ENCODE peak calls at places on chromosomes 11 and 22, in ten cellular contexts. F is OCI-LY7, M is endothelial cell of umbilical vein, T is keratinocyte, W is ovary, I is upper lobe of right lung, R is colonic mucosa, U is breast epithelium, A is adrenal gland, E is ascending aorta. K is an unnamed sample.

GRCh38 chr11:128311742-128312719 is 275.3 kb downstream of the ETS1 start:
- DNase-seq in F (no peak), M (no peak), T (no peak), W (no peak), I (no peak), R (no peak), U (no peak), A (no peak), E (no peak), K (no peak)

GRCh38 chr22:49970528-49971231 is 10.1 kb downstream of the PIM3 start:
- DNase-seq in F (peak), M (peak), T (peak), W (peak), I (peak), R (peak), U (peak), A (peak), E (peak), K (peak)

GRCh38 chr11:61120865-61121831 is 18.9 kb downstream of the CD5 start:
- DNase-seq in F (no peak), M (no peak), T (no peak), W (no peak), I (peak), R (peak), U (no peak), A (peak), E (no peak), K (peak)

GRCh38 chr11:90851196-90851595 is 628.3 kb upstream of the CHORDC1 start:
- DNase-seq in F (no peak), M (no peak), T (no peak), W (no peak), I (no peak), R (no peak), U (no peak), A (no peak), E (no peak), K (no peak)

GRCh38 chr11:134026655-134027343 is 42.1 kb upstream of the JAM3 start:
- DNase-seq in F (no peak), M (no peak), T (peak), W (no peak), I (no peak), R (no peak), U (no peak), A (peak), E (no peak), K (no peak)

GRCh38 chr22:50175191-50175461 is 4.6 kb downstream of the PANX2 start:
- DNase-seq in F (no peak), M (no peak), T (no peak), W (no peak), I (no peak), R (no peak), U (no peak), A (no peak), E (no peak), K (no peak)

GRCh38 chr22:20015187-20015625 is 1.4 kb downstream of the ARVCF start:
- DNase-seq in F (no peak), M (no peak), T (no peak), W (no peak), I (no peak), R (no peak), U (no peak), A (no peak), E (no peak), K (no peak)

GRCh38 chr11:96267490-96268010 is 75.4 kb downstream of the MAML2 start:
- DNase-seq in F (peak), M (no peak), T (no peak), W (no peak), I (no peak), R (no peak), U (no peak), A (no peak), E (no peak), K (no peak)

GRCh38 chr11:967995-968751 is 42.5 kb downstream of the AP2A2 start:
- DNase-seq in F (peak), M (no peak), T (no peak), W (no peak), I (no peak), R (no peak), U (no peak), A (no peak), E (no peak), K (no peak)

GRCh38 chr11:36007127-36007824 is 63.4 kb downstream of the LDLRAD3 start:
- DNase-seq in F (no peak), M (no peak), T (no peak), W (no peak), I (no peak), R (no peak), U (no peak), A (no peak), E (no peak), K (no peak)

GRCh38 chr11:114366331-114367243 is 33.7 kb downstream of the C11orf71 start:
- DNase-seq in F (no peak), M (peak), T (no peak), W (no peak), I (no peak), R (no peak), U (no peak), A (no peak), E (no peak), K (no peak)

GRCh38 chr11:16099501-16099900 is 256.8 kb downstream of the SOX6 start:
- DNase-seq in F (no peak), M (no peak), T (no peak), W (no peak), I (no peak), R (no peak), U (no peak), A (no peak), E (no peak), K (no peak)

GRCh38 chr11:68168694-68169093 is 44.4 kb downstream of the KMT5B start:
- DNase-seq in F (no peak), M (no peak), T (no peak), W (no peak), I (no peak), R (no peak), U (no peak), A (no peak), E (no peak), K (no peak)

GRCh38 chr11:11078344-11078743 is 220.5 kb upstream of the ZBED5 start:
- DNase-seq in F (no peak), M (no peak), T (no peak), W (no peak), I (no peak), R (no peak), U (no peak), A (no peak), E (no peak), K (no peak)

GRCh38 chr11:72776844-72777754 is 16.7 kb downstream of the STARD10 start:
- DNase-seq in F (no peak), M (no peak), T (no peak), W (no peak), I (no peak), R (peak), U (no peak), A (peak), E (no peak), K (peak)

GRCh38 chr11:109135627-109136026 is 286.4 kb upstream of the C11orf87 start:
- DNase-seq in F (no peak), M (no peak), T (no peak), W (no peak), I (no peak), R (no peak), U (no peak), A (no peak), E (no peak), K (no peak)

GRCh38 chr11:95577716-95578460 is 211.7 kb downstream of the FAM76B start:
- DNase-seq in F (no peak), M (no peak), T (peak), W (no peak), I (no peak), R (no peak), U (no peak), A (no peak), E (no peak), K (no peak)

GRCh38 chr11:20162824-20163777 is 2.8 kb upstream of the DBX1 start:
- DNase-seq in F (no peak), M (peak), T (no peak), W (no peak), I (no peak), R (no peak), U (no peak), A (no peak), E (no peak), K (no peak)
- H3K27ac ChIP-seq in F (no peak), M (no peak), T (no peak), W (no peak), I (no peak), R (no peak), U (no peak), A (no peak), E (no peak), K (no peak)

GRCh38 chr11:30585067-30585891 is 874 bp downstream of the MPPED2 start:
- DNase-seq in F (no peak), M (no peak), T (no peak), W (peak), I (peak), R (no peak), U (peak), A (peak), E (peak), K (peak)

GRCh38 chr11:30586251-30587144 is at the start of gene MPPED2:
- DNase-seq in F (no peak), M (no peak), T (no peak), W (peak), I (peak), R (peak), U (peak), A (peak), E (no peak), K (peak)

GRCh38 chr11:30585892-30586250 is 282 bp downstream of the MPPED2 start:
- DNase-seq in F (no peak), M (no peak), T (no peak), W (peak), I (peak), R (peak), U (peak), A (peak), E (no peak), K (peak)

GRCh38 chr11:30581646-30582045 is 4.5 kb downstream of the MPPED2 start:
- DNase-seq in F (no peak), M (no peak), T (no peak), W (no peak), I (no peak), R (no peak), U (no peak), A (no peak), E (no peak), K (no peak)

GRCh38 chr11:30583505-30584280 is 2.5 kb downstream of the MPPED2 start:
- DNase-seq in F (no peak), M (no peak), T (no peak), W (peak), I (peak), R (no peak), U (peak), A (peak), E (peak), K (peak)
- H3K4me3 ChIP-seq in F (no peak), M (no peak), T (no peak), W (peak), I (no peak), R (no peak), U (peak), A (peak), E (peak), K (no peak)

DNA sequence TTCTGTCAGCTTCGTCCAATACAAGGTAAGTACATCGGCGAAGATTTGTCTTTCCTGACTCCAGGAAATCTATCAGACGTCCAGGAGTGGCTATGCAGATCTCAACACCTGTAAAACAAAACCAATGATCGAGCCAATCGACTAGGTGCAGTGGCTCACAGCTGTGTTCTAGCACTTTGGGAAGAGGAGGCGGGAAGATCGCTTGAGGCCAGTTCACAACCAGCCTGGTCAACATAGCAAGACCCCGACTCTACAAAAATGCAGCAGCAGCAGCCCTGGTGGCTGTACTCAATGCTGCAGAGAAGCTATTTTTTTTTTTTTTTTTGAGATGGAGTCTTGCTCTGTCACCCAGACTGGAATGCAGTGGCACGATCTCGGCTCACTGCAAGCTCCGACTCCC is 11.2 kb downstream of the DDX17 start:
- DNase-seq in F (no peak), M (no peak), T (no peak), W (no peak), I (no peak), R (no peak), U (no peak), A (peak), E (no peak), K (no peak)
- H3K27ac ChIP-seq in F (no peak), M (no peak), T (no peak), W (no peak), I (no peak), R (no peak), U (no peak), A (no peak), E (no peak), K (no peak)

GRCh38 chr22:31049815-31050420 is 31.2 kb upstream of the SMTN start:
- DNase-seq in F (no peak), M (peak), T (no peak), W (no peak), I (no peak), R (no peak), U (no peak), A (no peak), E (no peak), K (no peak)

GRCh38 chr22:31056986-31057599 is 24.0 kb upstream of the SMTN start:
- DNase-seq in F (no peak), M (no peak), T (no peak), W (no peak), I (no peak), R (no peak), U (no peak), A (no peak), E (no peak), K (no peak)

DNA sequence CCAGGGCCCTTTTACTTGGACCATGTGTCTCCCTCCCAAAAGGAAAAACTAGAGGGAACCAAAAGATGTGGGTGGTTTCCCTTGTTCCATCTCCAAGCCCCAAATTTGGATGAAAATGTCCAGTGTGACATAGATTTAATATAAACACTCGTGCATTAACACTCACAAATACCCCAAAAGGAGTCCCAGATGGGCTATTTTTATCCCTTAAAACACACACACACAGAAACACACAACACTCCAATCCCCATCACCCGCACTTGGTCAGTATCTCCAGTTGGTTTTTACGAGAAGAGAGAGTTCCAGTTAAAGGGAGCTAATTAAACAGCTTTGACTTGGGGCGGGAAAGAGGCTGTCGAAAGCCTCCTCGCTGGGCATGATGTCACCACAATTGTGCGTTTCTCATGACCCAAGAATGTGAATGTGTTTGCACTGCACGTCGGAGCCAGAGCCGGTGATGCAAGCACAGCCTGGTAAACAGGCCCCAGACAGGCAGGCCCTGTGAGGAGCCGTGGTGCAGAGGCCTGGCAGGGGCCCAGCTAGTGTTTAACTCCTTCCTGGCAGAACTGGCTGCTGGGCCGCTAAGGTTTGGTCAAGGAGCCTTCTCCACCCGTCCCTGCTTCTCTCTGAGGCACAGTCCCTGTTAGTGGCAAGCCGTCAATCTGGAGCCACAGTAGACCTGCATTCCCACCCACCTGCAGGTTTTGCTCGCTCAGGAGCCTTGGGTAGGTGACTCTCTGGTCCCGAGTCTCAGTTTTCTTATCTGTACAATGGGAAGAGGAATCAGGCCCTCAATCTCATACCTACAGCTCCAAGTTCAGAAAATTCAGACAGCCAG is 25.6 kb upstream of the SMTN start:
- DNase-seq in F (no peak), M (peak), T (peak), W (peak), I (peak), R (peak), U (peak), A (peak), E (peak), K (peak)
- H3K4me3 ChIP-seq in F (no peak), M (no peak), T (no peak), W (no peak), I (no peak), R (no peak), U (no peak), A (no peak), E (no peak), K (no peak)

GRCh38 chr11:66119348-66120133 is 49.5 kb downstream of the PACS1 start:
- DNase-seq in F (no peak), M (peak), T (no peak), W (no peak), I (no peak), R (no peak), U (no peak), A (peak), E (no peak), K (peak)
- H3K27ac ChIP-seq in F (no peak), M (peak), T (peak), W (no peak), I (peak), R (no peak), U (no peak), A (peak), E (peak), K (peak)

K was measured in body of pancreas.